ENCODE peak calls at places on chromosomes 1 and 21, in eight cellular contexts. M is left ventricle myocardium inferior, O is adrenal gland, H is body of pancreas, N is mesendoderm, U is astrocyte, R is iPS DF 6.9, C is transverse colon. D is an unnamed sample. For H3K4me1, the result is how much of the 10 kb centered on the place peaks cover.

GRCh38 chr1:225509770-225510169 is 81.9 kb upstream of the LBR start:
- DNase-seq in R (no peak), H (no peak), U (no peak), C (no peak), O (no peak), N (peak), M (no peak), D (no peak)

GRCh38 chr1:48048064-48048463 is 50.9 kb upstream of the TRABD2B start:
- DNase-seq in C (no peak), R (no peak), U (peak), H (no peak), M (peak), O (no peak), N (no peak), D (no peak)

GRCh38 chr1:85581802-85582686 is 1.5 kb downstream of the CCN1 start:
- DNase-seq in C (peak), O (no peak), N (peak), R (no peak), H (peak), M (peak), U (peak), D (peak)

GRCh38 chr21:44696572-44696971 is 400 bp upstream of the KRTAP10-12 start:
- DNase-seq in C (no peak), M (no peak), O (peak), U (no peak), R (no peak), N (no peak), H (no peak), D (no peak)

GRCh38 chr1:194084755-194085154 is 898.3 kb upstream of the B3GALT2 start:
- DNase-seq in U (no peak), H (no peak), C (no peak), R (no peak), O (no peak), N (no peak), M (no peak), D (no peak)

GRCh38 chr1:30267856-30268255 is 455.5 kb downstream of the MATN1 start:
- DNase-seq in N (no peak), M (no peak), C (no peak), H (no peak), U (no peak), O (no peak), R (no peak), D (no peak)

GRCh38 chr1:69947837-69948236 is 257.5 kb downstream of the LRRC40 start:
- DNase-seq in O (no peak), N (no peak), H (no peak), M (no peak), U (peak), R (no peak), C (no peak), D (no peak)

GRCh38 chr1:11594222-11594621 is 60.0 kb downstream of the FBXO2 start:
- DNase-seq in N (peak), M (no peak), H (no peak), R (peak), U (peak), C (no peak), O (no peak), D (no peak)

GRCh38 chr1:57848406-57848805 is 424.5 kb upstream of the DAB1 start:
- DNase-seq in H (no peak), U (peak), M (no peak), R (no peak), C (no peak), N (no peak), O (no peak), D (no peak)

GRCh38 chr1:66654643-66655042 is 97.6 kb upstream of the DYNLT5 start:
- DNase-seq in M (peak), O (no peak), H (no peak), R (no peak), N (no peak), C (no peak), U (no peak), D (no peak)

GRCh38 chr1:54471588-54471987 is 65.4 kb upstream of the SSBP3 start:
- DNase-seq in C (no peak), N (peak), H (no peak), U (no peak), O (no peak), R (no peak), M (no peak), D (no peak)

GRCh38 chr1:54805466-54805865 is 4.3 kb upstream of the TTC22 start:
- DNase-seq in R (no peak), C (peak), U (no peak), O (no peak), M (no peak), H (no peak), N (no peak), D (no peak)

GRCh38 chr1:46187106-46187869 is 10.9 kb downstream of the POMGNT1 start:
- DNase-seq in N (no peak), C (peak), M (no peak), R (no peak), O (no peak), H (no peak), U (no peak), D (no peak)

GRCh38 chr1:232590742-232591082 is 39.2 kb downstream of the SIPA1L2 start:
- DNase-seq in R (no peak), N (no peak), M (no peak), U (no peak), C (no peak), H (no peak), O (no peak), D (no peak)

GRCh38 chr1:96492236-96492635 is 229.3 kb upstream of the PTBP2 start:
- DNase-seq in H (no peak), M (no peak), O (no peak), U (peak), N (no peak), R (no peak), C (no peak), D (no peak)

GRCh38 chr21:31098576-31099005 is 60.3 kb upstream of the KRTAP19-8 start:
- DNase-seq in O (peak), H (peak), C (peak), N (peak), R (peak), M (peak), U (peak), D (peak)

GRCh38 chr1:167488786-167489185 is 29.5 kb downstream of the CD247 start:
- DNase-seq in H (no peak), U (no peak), M (no peak), O (no peak), C (no peak), R (no peak), N (peak), D (peak)

GRCh38 chr1:219759095-219759494 is 146.2 kb upstream of the ZC3H11B start:
- DNase-seq in N (no peak), C (no peak), U (no peak), H (no peak), M (no peak), O (no peak), R (no peak), D (no peak)

GRCh38 chr1:86140481-86140880 is 16.1 kb downstream of the COL24A1 start:
- DNase-seq in U (no peak), O (no peak), H (no peak), M (no peak), N (no peak), R (no peak), C (no peak), D (no peak)

GRCh38 chr1:151512801-151513625 is 1.8 kb downstream of the CGN start:
- DNase-seq in N (peak), H (peak), O (no peak), U (no peak), C (peak), M (no peak), R (no peak), D (no peak)

GRCh38 chr1:96292141-96292540 is 429.4 kb upstream of the PTBP2 start:
- DNase-seq in M (no peak), U (no peak), N (no peak), C (no peak), R (no peak), H (no peak), O (no peak), D (no peak)

GRCh38 chr1:36653850-36654249 is 171.1 kb upstream of the CSF3R start:
- DNase-seq in C (no peak), H (no peak), M (peak), R (no peak), U (no peak), N (no peak), O (no peak), D (no peak)

GRCh38 chr1:198462365-198463025 is 78.0 kb downstream of the ATP6V1G3 start:
- DNase-seq in M (no peak), H (no peak), O (no peak), U (peak), C (no peak), R (no peak), N (no peak), D (no peak)

GRCh38 chr1:218585565-218586184 is 240.5 kb downstream of the TGFB2 start:
- DNase-seq in R (peak), O (no peak), M (no peak), N (peak), U (peak), H (no peak), C (no peak), D (peak)

GRCh38 chr1:237864338-237865244 is 26.1 kb downstream of the ZP4 start:
- DNase-seq in O (peak), M (peak), C (peak), U (no peak), R (peak), H (peak), N (peak), D (peak)

GRCh38 chr1:179883739-179884138 is 1.7 kb downstream of the TOR1AIP1 start:
- DNase-seq in O (no peak), R (no peak), H (no peak), U (peak), N (peak), C (no peak), M (no peak), D (peak)

GRCh38 chr21:31660134-31660565 is 657 bp downstream of the SOD1 start:
- DNase-seq in M (no peak), H (no peak), C (peak), N (peak), O (peak), U (no peak), R (no peak), D (peak)

GRCh38 chr1:26731233-26731902 is 35.6 kb downstream of the ARID1A start:
- DNase-seq in C (no peak), R (no peak), M (no peak), O (no peak), U (no peak), H (no peak), N (no peak), D (no peak)

GRCh38 chr1:26734501-26735058 is 38.8 kb downstream of the ARID1A start:
- DNase-seq in C (no peak), N (no peak), U (peak), R (no peak), O (no peak), H (no peak), M (no peak), D (no peak)

GRCh38 chr1:26733392-26733791 is 37.6 kb downstream of the ARID1A start:
- DNase-seq in R (no peak), H (no peak), U (no peak), N (no peak), M (no peak), C (no peak), O (no peak), D (no peak)

GRCh38 chr1:26730695-26731094 is 34.9 kb downstream of the ARID1A start:
- DNase-seq in U (peak), M (no peak), R (no peak), H (no peak), O (no peak), N (no peak), C (no peak), D (peak)

GRCh38 chr1:26733982-26734381 is 38.2 kb downstream of the ARID1A start:
- DNase-seq in M (no peak), N (no peak), C (no peak), H (no peak), O (no peak), U (peak), R (no peak), D (no peak)
- H3K27ac ChIP-seq in M (no peak), N (no peak), C (no peak), H (no peak), O (no peak), U (peak), R (no peak), D (no peak)

GRCh38 chr1:116514708-116515525 is 55.9 kb downstream of the CD58 start:
- DNase-seq in U (peak), O (no peak), M (no peak), N (no peak), C (no peak), H (no peak), R (no peak), D (no peak)
- H3K4me1 ChIP-seq in U (under half), O (under half), M (under half), N (under half), C (under half), H (under half), R (under half), D (under half)

GRCh38 chr1:95118019-95118499 is 904 bp downstream of the TLCD4 start:
- DNase-seq in R (no peak), N (peak), M (no peak), C (peak), H (no peak), O (peak), U (no peak), D (no peak)

GRCh38 chr1:95113684-95114083 is 3.5 kb upstream of the TLCD4 start:
- DNase-seq in U (no peak), O (no peak), R (no peak), C (no peak), M (no peak), N (no peak), H (no peak), D (no peak)

GRCh38 chr1:95116666-95117206 is 419 bp upstream of the TLCD4 start:
- DNase-seq in N (peak), U (peak), M (peak), H (peak), O (peak), R (peak), C (peak), D (peak)

GRCh38 chr1:95115708-95116137 is 1.4 kb upstream of the TLCD4 start:
- DNase-seq in M (no peak), N (no peak), C (no peak), H (no peak), R (no peak), O (no peak), U (no peak), D (no peak)

DNA sequence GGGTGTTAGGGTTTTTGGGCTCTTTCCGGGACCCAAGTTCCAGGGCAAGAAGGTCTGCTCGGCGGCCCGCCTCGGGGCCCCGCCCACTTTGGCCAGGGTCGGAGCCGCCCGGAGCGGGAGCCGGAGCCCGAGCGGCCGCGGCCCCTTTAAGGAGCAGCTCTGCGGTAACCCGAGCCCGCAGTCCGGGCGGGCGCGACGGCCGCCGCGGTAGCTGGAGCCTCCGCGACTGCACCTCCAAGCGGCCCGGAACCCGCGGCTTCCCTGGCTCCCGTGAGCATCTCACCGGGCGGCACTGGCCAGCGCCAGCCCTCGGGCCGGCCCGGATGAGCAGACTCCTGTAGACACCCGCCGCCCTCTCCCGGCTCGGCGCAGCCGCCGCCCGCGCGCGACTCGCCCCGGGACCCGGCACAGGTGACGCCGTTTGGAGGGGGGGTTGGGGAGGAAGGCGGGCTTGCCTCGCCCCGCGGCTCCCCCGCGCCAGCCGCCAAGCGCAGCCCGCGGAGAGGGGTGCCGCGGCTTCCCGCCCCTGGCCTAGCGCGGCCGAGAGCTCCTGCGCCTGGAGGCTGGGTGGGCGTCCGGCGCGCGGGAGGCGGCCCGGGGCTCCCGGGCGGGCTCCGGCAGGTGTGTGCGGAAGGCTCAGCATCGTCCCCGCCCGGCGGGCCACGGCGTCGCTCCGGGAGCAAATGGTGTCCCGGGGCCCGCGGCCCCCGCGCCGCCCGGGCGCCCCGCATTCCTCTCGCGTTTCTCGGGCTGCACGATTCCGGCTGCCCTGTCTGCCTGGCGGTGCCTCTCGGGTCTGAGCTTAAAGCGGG is at the start of gene TLCD4:
- DNase-seq in M (peak), R (peak), N (peak), H (peak), C (peak), U (peak), O (peak), D (peak)
- H3K4me3 ChIP-seq in M (peak), R (peak), N (peak), H (peak), C (peak), U (peak), O (peak), D (peak)

GRCh38 chr1:204192046-204192445 is 4.2 kb downstream of the KISS1 start:
- DNase-seq in M (no peak), R (no peak), N (no peak), C (no peak), U (no peak), O (no peak), H (no peak), D (no peak)
- H3K27ac ChIP-seq in M (no peak), R (no peak), N (no peak), C (no peak), U (no peak), O (no peak), H (no peak), D (no peak)

DNA sequence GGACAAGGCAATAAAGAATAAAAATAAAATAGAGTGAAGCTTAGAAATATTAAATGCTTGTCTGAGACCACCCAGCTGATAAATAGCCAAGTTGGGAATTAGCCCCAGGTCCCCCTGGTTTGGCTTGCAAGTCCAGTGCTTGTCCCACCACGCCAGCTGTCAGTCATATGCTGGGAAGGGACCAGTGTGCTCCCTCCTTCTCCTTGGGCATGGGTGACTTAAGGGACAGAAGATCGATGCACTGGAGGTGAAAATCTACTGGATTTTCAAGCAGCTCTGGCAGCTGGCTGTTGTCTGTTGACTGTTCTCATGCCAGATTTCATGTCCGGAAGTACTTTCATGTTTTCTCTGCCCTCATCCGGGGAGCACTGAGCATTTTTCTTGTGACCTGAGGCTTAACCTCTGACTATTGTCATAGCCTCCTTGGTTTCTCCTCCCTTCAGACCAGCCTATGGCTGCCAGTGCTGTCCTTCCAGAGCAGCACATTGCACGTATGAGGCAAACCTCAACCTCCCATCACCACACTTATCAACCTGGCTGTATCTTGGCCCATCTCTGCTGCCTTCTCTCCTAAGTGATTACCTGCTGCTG is 12.4 kb downstream of the LMOD1 start:
- DNase-seq in M (no peak), C (no peak), U (no peak), H (no peak), N (no peak), O (no peak), R (no peak), D (no peak)
- H3K4me1 ChIP-seq in M (under half), C (under half), U (under half), H (under half), N (under half), O (under half), R (under half), D (under half)

GRCh38 chr21:37874904-37875780 is 41.1 kb downstream of the KCNJ6 start:
- DNase-seq in R (no peak), H (no peak), O (no peak), M (no peak), C (no peak), N (no peak), U (no peak), D (no peak)
- H3K4me3 ChIP-seq in R (no peak), H (no peak), O (no peak), M (no peak), C (no peak), N (no peak), U (no peak), D (no peak)

GRCh38 chr1:26290061-26290415 is 10.2 kb downstream of the SH3BGRL3 start:
- DNase-seq in M (no peak), N (no peak), H (no peak), U (no peak), O (no peak), C (peak), R (no peak), D (no peak)

GRCh38 chr1:26290416-26291261 is 10.8 kb downstream of the SH3BGRL3 start:
- DNase-seq in N (no peak), C (no peak), R (no peak), U (no peak), H (no peak), M (no peak), O (peak), D (no peak)

GRCh38 chr1:26287033-26287711 is 7.3 kb downstream of the SH3BGRL3 start:
- DNase-seq in H (no peak), N (no peak), O (peak), M (peak), R (no peak), C (peak), U (no peak), D (peak)

GRCh38 chr1:26289158-26290059 is 9.5 kb downstream of the SH3BGRL3 start:
- DNase-seq in N (no peak), M (no peak), H (no peak), R (no peak), C (peak), U (no peak), O (peak), D (no peak)

DNA sequence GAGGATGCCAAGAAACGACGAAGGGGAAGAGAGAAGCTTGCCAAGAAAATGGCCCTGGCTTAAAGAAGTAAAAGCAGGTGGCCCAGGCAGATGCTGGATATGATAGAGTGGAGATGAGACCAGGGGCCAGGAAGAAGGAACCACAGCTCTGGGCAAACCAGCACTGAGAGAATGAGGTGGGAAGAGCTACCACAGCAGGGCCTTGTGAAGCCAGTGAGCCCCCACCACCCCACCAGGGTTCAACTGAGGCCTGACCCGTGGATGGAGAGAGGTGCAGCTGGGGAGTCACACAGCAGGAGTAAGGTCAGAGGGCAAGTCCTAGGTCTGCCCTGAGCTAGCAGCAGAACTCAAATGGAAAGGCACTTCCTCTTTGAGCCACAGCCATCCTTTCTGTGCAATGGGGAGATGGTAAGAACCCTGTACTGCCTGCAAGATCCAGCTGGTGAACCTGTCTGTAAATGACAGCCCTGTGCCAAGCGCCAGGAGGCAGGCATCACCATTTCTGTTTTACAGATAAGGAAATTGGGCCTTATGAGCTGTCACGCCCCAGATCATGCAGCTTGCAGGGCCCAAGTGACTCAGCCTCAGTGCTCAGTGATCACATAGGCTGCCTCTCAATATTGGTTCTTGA is 8.5 kb downstream of the SH3BGRL3 start:
- DNase-seq in O (peak), C (peak), R (no peak), M (no peak), N (no peak), U (no peak), H (no peak), D (no peak)
- H3K27ac ChIP-seq in O (no peak), C (peak), R (no peak), M (peak), N (no peak), U (no peak), H (no peak), D (no peak)